ENCODE peak calls at places on chromosome 14, in seven cellular contexts. Y, J, V, H, L, Z and Q are unnamed samples.

GRCh38 chr14:58395815-58396626 is at the start of gene TOMM20L:
- DNase-seq in Y (peak), J (no peak), V (peak), H (peak), L (peak), Z (peak), Q (peak)

GRCh38 chr14:102831163-102831804 is 54.0 kb downstream of the TRAF3 start:
- DNase-seq in Y (no peak), J (no peak), V (no peak), H (peak), L (no peak), Z (no peak), Q (no peak)

GRCh38 chr14:76672123-76672522 is 89.1 kb upstream of the VASH1 start:
- DNase-seq in Y (no peak), J (no peak), V (no peak), H (no peak), L (no peak), Z (no peak), Q (no peak)

GRCh38 chr14:90381011-90381790 is 15.6 kb upstream of the CALM1 start:
- DNase-seq in Y (peak), J (no peak), V (no peak), H (no peak), L (no peak), Z (no peak), Q (no peak)

GRCh38 chr14:59013672-59014298 is 174.7 kb upstream of the DAAM1 start:
- DNase-seq in Y (peak), J (peak), V (no peak), H (no peak), L (no peak), Z (no peak), Q (no peak)

GRCh38 chr14:72169521-72169920 is 237.3 kb downstream of the RGS6 start:
- DNase-seq in Y (no peak), J (no peak), V (no peak), H (peak), L (no peak), Z (no peak), Q (no peak)

GRCh38 chr14:105326568-105326867 is 12.0 kb downstream of the PACS2 start:
- DNase-seq in Y (no peak), J (no peak), V (no peak), H (no peak), L (no peak), Z (no peak), Q (no peak)

GRCh38 chr14:95961481-95961880 is 77.7 kb upstream of the C14orf132 start:
- DNase-seq in Y (no peak), J (no peak), V (no peak), H (no peak), L (no peak), Z (no peak), Q (no peak)

GRCh38 chr14:99632410-99633035 is 12.4 kb upstream of the HHIPL1 start:
- DNase-seq in Y (no peak), J (no peak), V (no peak), H (no peak), L (no peak), Z (no peak), Q (no peak)

GRCh38 chr14:28768549-28768870 is 1.9 kb downstream of the FOXG1 start:
- DNase-seq in Y (no peak), J (no peak), V (no peak), H (no peak), L (no peak), Z (no peak), Q (no peak)

GRCh38 chr14:87745507-87746118 is 247.4 kb downstream of the GALC start:
- DNase-seq in Y (no peak), J (no peak), V (no peak), H (peak), L (peak), Z (no peak), Q (peak)

GRCh38 chr14:24392327-24393098 is 6.3 kb upstream of the NYNRIN start:
- DNase-seq in Y (no peak), J (peak), V (no peak), H (no peak), L (no peak), Z (no peak), Q (no peak)

GRCh38 chr14:31070431-31070830 is 44.3 kb upstream of the STRN3 start:
- DNase-seq in Y (peak), J (peak), V (no peak), H (no peak), L (peak), Z (no peak), Q (no peak)

GRCh38 chr14:92122351-92122677 is 545 bp downstream of the CPSF2 start:
- DNase-seq in Y (no peak), J (no peak), V (no peak), H (peak), L (peak), Z (no peak), Q (peak)

GRCh38 chr14:99389171-99389826 is 91.4 kb downstream of the SETD3 start:
- DNase-seq in Y (peak), J (no peak), V (peak), H (peak), L (peak), Z (no peak), Q (peak)

GRCh38 chr14:86027990-86028389 is 498.0 kb downstream of the FLRT2 start:
- DNase-seq in Y (no peak), J (no peak), V (no peak), H (no peak), L (no peak), Z (no peak), Q (no peak)

GRCh38 chr14:54564071-54564798 is 2.7 kb upstream of the SAMD4A start:
- DNase-seq in Y (peak), J (no peak), V (no peak), H (no peak), L (no peak), Z (no peak), Q (peak)

GRCh38 chr14:90941705-90942104 is 118.7 kb downstream of the RPS6KA5 start:
- DNase-seq in Y (no peak), J (no peak), V (no peak), H (no peak), L (no peak), Z (no peak), Q (no peak)

GRCh38 chr14:100438678-100439592 is 115.8 kb downstream of the SLC25A47 start:
- DNase-seq in Y (peak), J (no peak), V (peak), H (peak), L (peak), Z (no peak), Q (no peak)

GRCh38 chr14:76810953-76811400 is 1.7 kb downstream of the ANGEL1 start:
- DNase-seq in Y (peak), J (no peak), V (no peak), H (peak), L (peak), Z (peak), Q (no peak)

GRCh38 chr14:104509673-104510072 is 69.9 kb upstream of the C14orf180 start:
- DNase-seq in Y (no peak), J (no peak), V (no peak), H (no peak), L (no peak), Z (no peak), Q (no peak)

GRCh38 chr14:38432186-38432585 is 176.3 kb upstream of the CLEC14A start:
- DNase-seq in Y (no peak), J (no peak), V (no peak), H (no peak), L (no peak), Z (no peak), Q (no peak)

GRCh38 chr14:105489607-105490317 is 1.3 kb upstream of the TEDC1 start:
- DNase-seq in Y (peak), J (peak), V (peak), H (peak), L (peak), Z (peak), Q (no peak)

GRCh38 chr14:75825147-75825592 is 156.6 kb downstream of the TGFB3 start:
- DNase-seq in Y (no peak), J (no peak), V (no peak), H (no peak), L (no peak), Z (no peak), Q (no peak)

GRCh38 chr14:39491134-39491541 is 58.9 kb upstream of the FBXO33 start:
- DNase-seq in Y (peak), J (no peak), V (no peak), H (no peak), L (peak), Z (no peak), Q (no peak)

GRCh38 chr14:69818760-69819191 is 21.7 kb upstream of the SLC10A1 start:
- DNase-seq in Y (peak), J (peak), V (no peak), H (peak), L (peak), Z (peak), Q (peak)

GRCh38 chr14:71591929-71592328 is 340.3 kb upstream of the RGS6 start:
- DNase-seq in Y (peak), J (peak), V (no peak), H (peak), L (peak), Z (no peak), Q (no peak)

GRCh38 chr14:51395361-51395849 is 155.4 kb downstream of the TMX1 start:
- DNase-seq in Y (peak), J (peak), V (peak), H (no peak), L (peak), Z (peak), Q (no peak)

GRCh38 chr14:65334765-65335411 is 77.6 kb upstream of the FUT8 start:
- DNase-seq in Y (no peak), J (no peak), V (no peak), H (no peak), L (no peak), Z (no peak), Q (no peak)

GRCh38 chr14:90472632-90473031 is 75.8 kb downstream of the CALM1 start:
- DNase-seq in Y (no peak), J (no peak), V (no peak), H (no peak), L (no peak), Z (no peak), Q (no peak)

GRCh38 chr14:101876539-101876938 is 87.8 kb upstream of the DYNC1H1 start:
- DNase-seq in Y (peak), J (no peak), V (peak), H (peak), L (peak), Z (peak), Q (no peak)

GRCh38 chr14:92207928-92208265 is 86.1 kb downstream of the CPSF2 start:
- DNase-seq in Y (no peak), J (no peak), V (no peak), H (no peak), L (no peak), Z (no peak), Q (no peak)